ENCODE peak calls at places on chromosomes 16 and 17, in four cellular contexts. O is cardiac muscle cell, Q is heart left ventricle, V is anterior cingulate cortex. W is an unnamed sample.

GRCh38 chr16:85746431-85747227 is 4.3 kb downstream of the C16orf74 start:
- DNase-seq in V (no peak), Q (no peak), O (no peak), W (no peak)

GRCh38 chr16:11689031-11689840 is 21.0 kb downstream of the SNN start:
- DNase-seq in Q (no peak), V (no peak), O (no peak), W (no peak)

GRCh38 chr16:69326172-69326873 is 4.1 kb downstream of the PDF start:
- DNase-seq in V (no peak), O (no peak), Q (no peak), W (no peak)

GRCh38 chr17:62750502-62751349 is 57.4 kb downstream of the MARCHF10 start:
- DNase-seq in Q (no peak), O (no peak), V (no peak), W (no peak)

GRCh38 chr17:15106540-15106939 is 158.6 kb downstream of the PMP22 start:
- DNase-seq in V (no peak), Q (no peak), O (no peak), W (no peak)

GRCh38 chr16:67279296-67280089 is at the start of gene PLEKHG4:
- DNase-seq in Q (peak; percentile 76), O (peak; percentile 73), V (peak; percentile 32), W (no peak)

GRCh38 chr17:50346313-50347086 is 574 bp downstream of the XYLT2 start:
- DNase-seq in V (no peak), O (peak; percentile 59), Q (peak; percentile 51), W (no peak)

GRCh38 chr17:7912927-7913524 is 3.1 kb downstream of the RNF227 start:
- DNase-seq in O (peak; percentile 76), V (peak; percentile 5), Q (no peak), W (peak; percentile 64)

GRCh38 chr17:58520843-58521430 is 6.5 kb upstream of the MTMR4 start:
- DNase-seq in O (peak; percentile 52), Q (no peak), V (no peak), W (no peak)

GRCh38 chr16:70749681-70750601 is 51.0 kb downstream of the VAC14 start:
- DNase-seq in Q (no peak), V (peak; percentile 36), O (no peak), W (no peak)

GRCh38 chr16:30444231-30445148 is 1.2 kb downstream of the SEPHS2 start:
- DNase-seq in Q (no peak), V (no peak), O (no peak), W (no peak)

W was measured in DND-41.